ENCODE peak calls at places on chromosome 21, in nine cellular contexts. One of them, this sample, is unnamed.

GRCh38 chr21:25535811-25536210 is 71.5 kb downstream of the MRPL39 start:
- DNase-seq in HS-5: no peak
- DNase-seq in fibroblast of lung: no peak
- DNase-seq in heart right ventricle: no peak
- DNase-seq in Peyer's patch: no peak
- DNase-seq in GM04503: no peak
- DNase-seq in NT2/D1: no peak
- DNase-seq in left kidney: peak; percentile 9
- DNase-seq in tibial nerve: no peak
- DNase-seq in this sample: no peak

GRCh38 chr21:45994086-45994661 is 12.6 kb downstream of the COL6A1 start:
- DNase-seq in HS-5: no peak
- DNase-seq in fibroblast of lung: no peak
- DNase-seq in heart right ventricle: peak; percentile 17
- DNase-seq in Peyer's patch: peak; percentile 7
- DNase-seq in GM04503: no peak
- DNase-seq in NT2/D1: no peak
- DNase-seq in left kidney: no peak
- DNase-seq in tibial nerve: peak; percentile 23
- DNase-seq in this sample: no peak

GRCh38 chr21:29656504-29657227 is 283.1 kb downstream of the GRIK1 start:
- DNase-seq in HS-5: peak; percentile 48
- DNase-seq in fibroblast of lung: peak; percentile 78
- DNase-seq in heart right ventricle: no peak
- DNase-seq in Peyer's patch: no peak
- DNase-seq in GM04503: peak; percentile 32
- DNase-seq in NT2/D1: no peak
- DNase-seq in left kidney: peak; percentile 89
- DNase-seq in tibial nerve: no peak
- DNase-seq in this sample: no peak

GRCh38 chr21:45765375-45765774 is 121.8 kb downstream of the PCBP3 start:
- DNase-seq in HS-5: no peak
- DNase-seq in fibroblast of lung: no peak
- DNase-seq in heart right ventricle: no peak
- DNase-seq in Peyer's patch: no peak
- DNase-seq in GM04503: no peak
- DNase-seq in NT2/D1: no peak
- DNase-seq in left kidney: no peak
- DNase-seq in tibial nerve: no peak
- DNase-seq in this sample: no peak

GRCh38 chr21:16305686-16306085 is 575.9 kb downstream of the USP25 start:
- DNase-seq in HS-5: no peak
- DNase-seq in fibroblast of lung: no peak
- DNase-seq in heart right ventricle: no peak
- DNase-seq in Peyer's patch: no peak
- DNase-seq in GM04503: no peak
- DNase-seq in NT2/D1: no peak
- DNase-seq in left kidney: peak; percentile 49
- DNase-seq in tibial nerve: no peak
- DNase-seq in this sample: no peak

GRCh38 chr21:41086551-41086950 is 81.4 kb upstream of the BACE2 start:
- DNase-seq in HS-5: no peak
- DNase-seq in fibroblast of lung: no peak
- DNase-seq in heart right ventricle: no peak
- DNase-seq in Peyer's patch: no peak
- DNase-seq in GM04503: no peak
- DNase-seq in NT2/D1: no peak
- DNase-seq in left kidney: no peak
- DNase-seq in tibial nerve: no peak
- DNase-seq in this sample: no peak

GRCh38 chr21:37378700-37379139 is 12.1 kb downstream of the DYRK1A start:
- DNase-seq in HS-5: no peak
- DNase-seq in fibroblast of lung: no peak
- DNase-seq in heart right ventricle: no peak
- DNase-seq in Peyer's patch: no peak
- DNase-seq in GM04503: no peak
- DNase-seq in NT2/D1: no peak
- DNase-seq in left kidney: no peak
- DNase-seq in tibial nerve: no peak
- DNase-seq in this sample: no peak

GRCh38 chr21:14046401-14046800 is 164.4 kb downstream of the LIPI start:
- DNase-seq in HS-5: no peak
- DNase-seq in fibroblast of lung: no peak
- DNase-seq in heart right ventricle: no peak
- DNase-seq in Peyer's patch: no peak
- DNase-seq in GM04503: no peak
- DNase-seq in NT2/D1: no peak
- DNase-seq in left kidney: no peak
- DNase-seq in tibial nerve: no peak
- DNase-seq in this sample: no peak

GRCh38 chr21:32184485-32184884 is 94.4 kb downstream of the MIS18A start:
- DNase-seq in HS-5: no peak
- DNase-seq in fibroblast of lung: no peak
- DNase-seq in heart right ventricle: no peak
- DNase-seq in Peyer's patch: no peak
- DNase-seq in GM04503: no peak
- DNase-seq in NT2/D1: no peak
- DNase-seq in left kidney: peak; percentile 35
- DNase-seq in tibial nerve: no peak
- DNase-seq in this sample: no peak

GRCh38 chr21:41651396-41651795 is 115.5 kb downstream of the RIPK4 start:
- DNase-seq in HS-5: no peak
- DNase-seq in fibroblast of lung: no peak
- DNase-seq in heart right ventricle: no peak
- DNase-seq in Peyer's patch: no peak
- DNase-seq in GM04503: no peak
- DNase-seq in NT2/D1: no peak
- DNase-seq in left kidney: no peak
- DNase-seq in tibial nerve: no peak
- DNase-seq in this sample: no peak

GRCh38 chr21:41112740-41113692 is 54.9 kb upstream of the BACE2 start:
- DNase-seq in HS-5: no peak
- DNase-seq in fibroblast of lung: peak; percentile 81
- DNase-seq in heart right ventricle: no peak
- DNase-seq in Peyer's patch: no peak
- DNase-seq in GM04503: peak; percentile 75
- DNase-seq in NT2/D1: peak; percentile 68
- DNase-seq in left kidney: peak; percentile 81
- DNase-seq in tibial nerve: no peak
- DNase-seq in this sample: peak; percentile 7

GRCh38 chr21:34635307-34635706 is 20.4 kb upstream of the RCAN1 start:
- DNase-seq in HS-5: no peak
- DNase-seq in fibroblast of lung: no peak
- DNase-seq in heart right ventricle: no peak
- DNase-seq in Peyer's patch: no peak
- DNase-seq in GM04503: no peak
- DNase-seq in NT2/D1: no peak
- DNase-seq in left kidney: no peak
- DNase-seq in tibial nerve: no peak
- DNase-seq in this sample: no peak

GRCh38 chr21:42582422-42583149 is 68.9 kb downstream of the SLC37A1 start:
- DNase-seq in HS-5: no peak
- DNase-seq in fibroblast of lung: no peak
- DNase-seq in heart right ventricle: no peak
- DNase-seq in Peyer's patch: no peak
- DNase-seq in GM04503: no peak
- DNase-seq in NT2/D1: no peak
- DNase-seq in left kidney: no peak
- DNase-seq in tibial nerve: no peak
- DNase-seq in this sample: peak; percentile 42

GRCh38 chr21:31358148-31358547 is 14.1 kb upstream of the TIAM1 start:
- DNase-seq in HS-5: no peak
- DNase-seq in fibroblast of lung: no peak
- DNase-seq in heart right ventricle: no peak
- DNase-seq in Peyer's patch: no peak
- DNase-seq in GM04503: no peak
- DNase-seq in NT2/D1: no peak
- DNase-seq in left kidney: no peak
- DNase-seq in tibial nerve: no peak
- DNase-seq in this sample: no peak

GRCh38 chr21:43578677-43579313 is 80.5 kb downstream of the HSF2BP start:
- DNase-seq in HS-5: no peak
- DNase-seq in fibroblast of lung: no peak
- DNase-seq in heart right ventricle: no peak
- DNase-seq in Peyer's patch: no peak
- DNase-seq in GM04503: no peak
- DNase-seq in NT2/D1: no peak
- DNase-seq in left kidney: no peak
- DNase-seq in tibial nerve: no peak
- DNase-seq in this sample: no peak

GRCh38 chr21:14762309-14762708 is 216.2 kb upstream of the SAMSN1 start:
- DNase-seq in HS-5: no peak
- DNase-seq in fibroblast of lung: no peak
- DNase-seq in heart right ventricle: no peak
- DNase-seq in Peyer's patch: no peak
- DNase-seq in GM04503: no peak
- DNase-seq in NT2/D1: no peak
- DNase-seq in left kidney: no peak
- DNase-seq in tibial nerve: no peak
- DNase-seq in this sample: no peak

GRCh38 chr21:15309721-15310120 is 244.9 kb upstream of the NRIP1 start:
- DNase-seq in HS-5: no peak
- DNase-seq in fibroblast of lung: no peak
- DNase-seq in heart right ventricle: peak; percentile 50
- DNase-seq in Peyer's patch: no peak
- DNase-seq in GM04503: no peak
- DNase-seq in NT2/D1: no peak
- DNase-seq in left kidney: no peak
- DNase-seq in tibial nerve: peak; percentile 41
- DNase-seq in this sample: no peak

GRCh38 chr21:46124083-46124925 is 26.4 kb downstream of the COL6A2 start:
- DNase-seq in HS-5: no peak
- DNase-seq in fibroblast of lung: no peak
- DNase-seq in heart right ventricle: no peak
- DNase-seq in Peyer's patch: no peak
- DNase-seq in GM04503: no peak
- DNase-seq in NT2/D1: no peak
- DNase-seq in left kidney: no peak
- DNase-seq in tibial nerve: peak; percentile 11
- DNase-seq in this sample: peak; percentile 55

GRCh38 chr21:45768741-45769049 is 125.2 kb downstream of the PCBP3 start:
- DNase-seq in HS-5: no peak
- DNase-seq in fibroblast of lung: no peak
- DNase-seq in heart right ventricle: no peak
- DNase-seq in Peyer's patch: no peak
- DNase-seq in GM04503: no peak
- DNase-seq in NT2/D1: no peak
- DNase-seq in left kidney: no peak
- DNase-seq in tibial nerve: no peak
- DNase-seq in this sample: no peak

GRCh38 chr21:46425566-46425965 is 33.1 kb upstream of the DIP2A start:
- DNase-seq in HS-5: no peak
- DNase-seq in fibroblast of lung: no peak
- DNase-seq in heart right ventricle: no peak
- DNase-seq in Peyer's patch: peak; percentile 49
- DNase-seq in GM04503: no peak
- DNase-seq in NT2/D1: no peak
- DNase-seq in left kidney: no peak
- DNase-seq in tibial nerve: no peak
- DNase-seq in this sample: no peak

GRCh38 chr21:45537746-45538291 is 4.4 kb downstream of the SLC19A1 start:
- DNase-seq in HS-5: no peak
- DNase-seq in fibroblast of lung: no peak
- DNase-seq in heart right ventricle: no peak
- DNase-seq in Peyer's patch: no peak
- DNase-seq in GM04503: no peak
- DNase-seq in NT2/D1: no peak
- DNase-seq in left kidney: no peak
- DNase-seq in tibial nerve: peak; percentile 5
- DNase-seq in this sample: peak; percentile 3

GRCh38 chr21:29301703-29302102 is 3.0 kb downstream of the BACH1 start:
- DNase-seq in HS-5: no peak
- DNase-seq in fibroblast of lung: no peak
- DNase-seq in heart right ventricle: no peak
- DNase-seq in Peyer's patch: no peak
- DNase-seq in GM04503: no peak
- DNase-seq in NT2/D1: no peak
- DNase-seq in left kidney: no peak
- DNase-seq in tibial nerve: no peak
- DNase-seq in this sample: no peak

GRCh38 chr21:31455506-31455905 is 111.4 kb upstream of the TIAM1 start:
- DNase-seq in HS-5: no peak
- DNase-seq in fibroblast of lung: no peak
- DNase-seq in heart right ventricle: no peak
- DNase-seq in Peyer's patch: no peak
- DNase-seq in GM04503: no peak
- DNase-seq in NT2/D1: no peak
- DNase-seq in left kidney: no peak
- DNase-seq in tibial nerve: no peak
- DNase-seq in this sample: no peak

GRCh38 chr21:33380483-33380998 is 22.7 kb upstream of the IFNGR2 start:
- DNase-seq in HS-5: peak; percentile 89
- DNase-seq in fibroblast of lung: peak; percentile 92
- DNase-seq in heart right ventricle: peak; percentile 85
- DNase-seq in Peyer's patch: peak; percentile 93
- DNase-seq in GM04503: peak; percentile 82
- DNase-seq in NT2/D1: peak; percentile 50
- DNase-seq in left kidney: peak; percentile 37
- DNase-seq in tibial nerve: peak; percentile 82
- DNase-seq in this sample: peak; percentile 55

GRCh38 chr21:38352536-38353219 is 95.9 kb downstream of the KCNJ15 start:
- DNase-seq in HS-5: peak; percentile 38
- DNase-seq in fibroblast of lung: peak; percentile 77
- DNase-seq in heart right ventricle: no peak
- DNase-seq in Peyer's patch: no peak
- DNase-seq in GM04503: peak; percentile 32
- DNase-seq in NT2/D1: peak; percentile 70
- DNase-seq in left kidney: peak; percentile 91
- DNase-seq in tibial nerve: peak; percentile 45
- DNase-seq in this sample: peak; percentile 26

GRCh38 chr21:41064325-41064724 is 103.6 kb upstream of the BACE2 start:
- DNase-seq in HS-5: no peak
- DNase-seq in fibroblast of lung: no peak
- DNase-seq in heart right ventricle: no peak
- DNase-seq in Peyer's patch: no peak
- DNase-seq in GM04503: no peak
- DNase-seq in NT2/D1: no peak
- DNase-seq in left kidney: no peak
- DNase-seq in tibial nerve: no peak
- DNase-seq in this sample: no peak

GRCh38 chr21:39007985-39008384 is 175.3 kb downstream of the PSMG1 start:
- DNase-seq in HS-5: no peak
- DNase-seq in fibroblast of lung: no peak
- DNase-seq in heart right ventricle: no peak
- DNase-seq in Peyer's patch: no peak
- DNase-seq in GM04503: no peak
- DNase-seq in NT2/D1: no peak
- DNase-seq in left kidney: no peak
- DNase-seq in tibial nerve: no peak
- DNase-seq in this sample: no peak

GRCh38 chr21:31173881-31174555 is 135.7 kb upstream of the KRTAP19-8 start:
- DNase-seq in HS-5: no peak
- DNase-seq in fibroblast of lung: peak; percentile 8
- DNase-seq in heart right ventricle: peak; percentile 29
- DNase-seq in Peyer's patch: peak; percentile 32
- DNase-seq in GM04503: no peak
- DNase-seq in NT2/D1: no peak
- DNase-seq in left kidney: peak; percentile 56
- DNase-seq in tibial nerve: no peak
- DNase-seq in this sample: peak; percentile 28

GRCh38 chr21:36079010-36079649 is 9.3 kb downstream of the CBR1 start:
- DNase-seq in HS-5: no peak
- DNase-seq in fibroblast of lung: peak; percentile 6
- DNase-seq in heart right ventricle: no peak
- DNase-seq in Peyer's patch: peak; percentile 44
- DNase-seq in GM04503: no peak
- DNase-seq in NT2/D1: no peak
- DNase-seq in left kidney: peak; percentile 47
- DNase-seq in tibial nerve: no peak
- DNase-seq in this sample: no peak

GRCh38 chr21:34035619-34036354 is 37.6 kb upstream of the MRPS6 start:
- DNase-seq in HS-5: no peak
- DNase-seq in fibroblast of lung: no peak
- DNase-seq in heart right ventricle: no peak
- DNase-seq in Peyer's patch: no peak
- DNase-seq in GM04503: no peak
- DNase-seq in NT2/D1: no peak
- DNase-seq in left kidney: no peak
- DNase-seq in tibial nerve: no peak
- DNase-seq in this sample: no peak

This sample was measured in posterior cingulate gyrus.